ENCODE peak calls at places on chromosome 1, in eight cellular contexts. One of them, this sample, is unnamed.

GRCh38 chr1:903721-904270 is 19.9 kb upstream of the SAMD11 start:
- DNase-seq in tibial nerve: no peak
- DNase-seq in sigmoid colon: peak
- DNase-seq in SK-N-SH: no peak
- DNase-seq in stomach: peak
- DNase-seq in transverse colon: peak
- DNase-seq in K562: no peak
- DNase-seq in A549: no peak
- DNase-seq in this sample: peak

GRCh38 chr1:3741566-3742438 is 10.4 kb upstream of the CCDC27 start:
- DNase-seq in SK-N-SH: no peak
- DNase-seq in tibial nerve: no peak
- DNase-seq in stomach: no peak
- DNase-seq in sigmoid colon: no peak
- DNase-seq in transverse colon: no peak
- DNase-seq in K562: no peak
- DNase-seq in A549: no peak
- DNase-seq in this sample: no peak

GRCh38 chr1:204286841-204287387 is 72.8 kb downstream of the PLEKHA6 start:
- DNase-seq in transverse colon: peak
- DNase-seq in K562: no peak
- DNase-seq in A549: peak
- DNase-seq in tibial nerve: no peak
- DNase-seq in SK-N-SH: peak
- DNase-seq in sigmoid colon: no peak
- DNase-seq in stomach: peak
- DNase-seq in this sample: no peak

GRCh38 chr1:71026093-71026492 is 21.5 kb downstream of the PTGER3 start:
- DNase-seq in sigmoid colon: no peak
- DNase-seq in SK-N-SH: no peak
- DNase-seq in stomach: no peak
- DNase-seq in K562: no peak
- DNase-seq in transverse colon: no peak
- DNase-seq in A549: no peak
- DNase-seq in tibial nerve: no peak
- DNase-seq in this sample: no peak

GRCh38 chr1:15501208-15502032 is 22.6 kb downstream of the CASP9 start:
- DNase-seq in stomach: peak
- DNase-seq in transverse colon: peak
- DNase-seq in SK-N-SH: peak
- DNase-seq in K562: peak
- DNase-seq in A549: peak
- DNase-seq in tibial nerve: no peak
- DNase-seq in sigmoid colon: no peak
- DNase-seq in this sample: no peak

GRCh38 chr1:116232989-116233514 is 121.9 kb downstream of the MAB21L3 start:
- DNase-seq in tibial nerve: no peak
- DNase-seq in sigmoid colon: no peak
- DNase-seq in SK-N-SH: no peak
- DNase-seq in transverse colon: no peak
- DNase-seq in K562: no peak
- DNase-seq in stomach: no peak
- DNase-seq in A549: no peak
- DNase-seq in this sample: no peak

GRCh38 chr1:162385702-162386101 is 4.2 kb downstream of the C1orf226 start:
- DNase-seq in transverse colon: no peak
- DNase-seq in stomach: no peak
- DNase-seq in tibial nerve: no peak
- DNase-seq in A549: no peak
- DNase-seq in SK-N-SH: peak
- DNase-seq in K562: no peak
- DNase-seq in sigmoid colon: no peak
- DNase-seq in this sample: no peak

GRCh38 chr1:14955402-14955801 is 198.1 kb upstream of the TMEM51 start:
- DNase-seq in stomach: no peak
- DNase-seq in SK-N-SH: no peak
- DNase-seq in K562: no peak
- DNase-seq in tibial nerve: no peak
- DNase-seq in A549: no peak
- DNase-seq in sigmoid colon: no peak
- DNase-seq in transverse colon: no peak
- DNase-seq in this sample: no peak

GRCh38 chr1:117661027-117661426 is 55.2 kb downstream of the TENT5C start:
- DNase-seq in transverse colon: no peak
- DNase-seq in K562: no peak
- DNase-seq in stomach: no peak
- DNase-seq in sigmoid colon: no peak
- DNase-seq in A549: no peak
- DNase-seq in SK-N-SH: no peak
- DNase-seq in tibial nerve: no peak
- DNase-seq in this sample: no peak

GRCh38 chr1:209802117-209802779 is 3.7 kb downstream of the IRF6 start:
- DNase-seq in stomach: peak
- DNase-seq in SK-N-SH: peak
- DNase-seq in transverse colon: no peak
- DNase-seq in sigmoid colon: no peak
- DNase-seq in K562: no peak
- DNase-seq in A549: no peak
- DNase-seq in tibial nerve: no peak
- DNase-seq in this sample: no peak
- TF ChIP-seq EP300 in stomach: no peak
- TF ChIP-seq EP300 in SK-N-SH: peak
- TF ChIP-seq EP300 in transverse colon: no peak
- TF ChIP-seq EP300 in sigmoid colon: no peak
- TF ChIP-seq EP300 in K562: no peak
- TF ChIP-seq EP300 in A549: no peak
- TF ChIP-seq EP300 in tibial nerve: no peak
- TF ChIP-seq EP300 in this sample: no peak

GRCh38 chr1:212520746-212521145 is 87.8 kb upstream of the ATF3 start:
- DNase-seq in sigmoid colon: no peak
- DNase-seq in SK-N-SH: no peak
- DNase-seq in transverse colon: peak
- DNase-seq in tibial nerve: no peak
- DNase-seq in K562: no peak
- DNase-seq in stomach: no peak
- DNase-seq in A549: no peak
- DNase-seq in this sample: no peak

GRCh38 chr1:212519131-212519530 is 86.4 kb downstream of the NENF start:
- DNase-seq in stomach: no peak
- DNase-seq in tibial nerve: no peak
- DNase-seq in A549: no peak
- DNase-seq in K562: no peak
- DNase-seq in sigmoid colon: no peak
- DNase-seq in transverse colon: no peak
- DNase-seq in SK-N-SH: no peak
- DNase-seq in this sample: no peak

GRCh38 chr1:212515329-212515760 is 82.6 kb downstream of the NENF start:
- DNase-seq in A549: no peak
- DNase-seq in stomach: no peak
- DNase-seq in SK-N-SH: peak
- DNase-seq in transverse colon: no peak
- DNase-seq in sigmoid colon: no peak
- DNase-seq in K562: no peak
- DNase-seq in tibial nerve: no peak
- DNase-seq in this sample: no peak

GRCh38 chr1:212520299-212520698 is 87.6 kb downstream of the NENF start:
- DNase-seq in A549: no peak
- DNase-seq in tibial nerve: no peak
- DNase-seq in SK-N-SH: no peak
- DNase-seq in transverse colon: no peak
- DNase-seq in K562: no peak
- DNase-seq in stomach: no peak
- DNase-seq in sigmoid colon: no peak
- DNase-seq in this sample: no peak

DNA sequence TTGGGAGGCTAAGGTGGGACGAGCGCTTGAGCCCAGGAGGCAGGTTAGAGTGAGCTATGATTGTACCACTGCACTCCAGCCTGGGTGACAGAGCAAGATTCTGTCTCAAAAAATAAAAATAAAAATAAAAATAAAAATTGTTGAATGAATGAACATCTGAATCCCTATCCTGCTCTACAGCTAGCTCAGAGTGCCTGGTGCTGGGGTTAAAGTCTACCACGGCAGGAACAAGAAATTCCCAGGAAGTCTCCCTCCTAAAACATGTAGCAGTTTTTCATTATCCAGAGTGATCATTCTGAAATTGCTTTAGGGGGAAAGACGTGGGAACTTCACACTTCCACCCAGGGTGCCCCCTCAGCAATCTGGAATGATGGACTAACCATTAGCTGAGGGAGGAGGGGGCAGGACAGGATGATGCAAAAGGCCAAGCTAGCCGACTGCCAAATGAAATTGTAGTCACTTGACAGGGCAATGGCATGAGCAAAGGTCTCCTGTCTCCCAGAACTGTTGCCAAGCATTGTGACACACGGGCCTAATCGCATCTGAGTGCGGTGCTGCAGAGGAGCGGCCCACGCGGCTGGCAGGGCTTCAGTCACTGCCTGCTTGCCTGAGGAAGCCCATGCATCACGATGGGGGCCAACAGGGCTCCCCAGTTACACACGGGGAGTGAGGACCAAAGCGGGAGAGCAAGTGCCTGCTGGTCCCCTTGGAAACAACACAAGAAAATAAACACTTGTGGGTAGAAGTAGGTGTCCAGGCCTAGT is 85.7 kb downstream of the NENF start:
- DNase-seq in stomach: peak
- DNase-seq in sigmoid colon: no peak
- DNase-seq in A549: peak
- DNase-seq in SK-N-SH: peak
- DNase-seq in transverse colon: peak
- DNase-seq in K562: no peak
- DNase-seq in tibial nerve: no peak
- DNase-seq in this sample: no peak
- TF ChIP-seq EP300 in stomach: no peak
- TF ChIP-seq EP300 in sigmoid colon: no peak
- TF ChIP-seq EP300 in A549: no peak
- TF ChIP-seq EP300 in SK-N-SH: no peak
- TF ChIP-seq EP300 in transverse colon: no peak
- TF ChIP-seq EP300 in K562: no peak
- TF ChIP-seq EP300 in tibial nerve: peak
- TF ChIP-seq EP300 in this sample: no peak

GRCh38 chr1:221740941-221741363 is 937 bp downstream of the DUSP10 start:
- DNase-seq in SK-N-SH: peak
- DNase-seq in transverse colon: peak
- DNase-seq in sigmoid colon: peak
- DNase-seq in stomach: no peak
- DNase-seq in tibial nerve: no peak
- DNase-seq in A549: no peak
- DNase-seq in K562: no peak
- DNase-seq in this sample: peak

GRCh38 chr1:221741364-221741970 is 422 bp downstream of the DUSP10 start:
- DNase-seq in stomach: no peak
- DNase-seq in K562: peak
- DNase-seq in transverse colon: peak
- DNase-seq in tibial nerve: no peak
- DNase-seq in A549: peak
- DNase-seq in SK-N-SH: peak
- DNase-seq in sigmoid colon: peak
- DNase-seq in this sample: no peak

GRCh38 chr1:221739677-221740025 is 2.2 kb downstream of the DUSP10 start:
- DNase-seq in transverse colon: no peak
- DNase-seq in A549: no peak
- DNase-seq in tibial nerve: no peak
- DNase-seq in stomach: no peak
- DNase-seq in K562: no peak
- DNase-seq in SK-N-SH: no peak
- DNase-seq in sigmoid colon: no peak
- DNase-seq in this sample: peak

GRCh38 chr1:221739018-221739676 is 2.7 kb downstream of the DUSP10 start:
- DNase-seq in SK-N-SH: no peak
- DNase-seq in A549: no peak
- DNase-seq in tibial nerve: no peak
- DNase-seq in stomach: no peak
- DNase-seq in transverse colon: no peak
- DNase-seq in sigmoid colon: no peak
- DNase-seq in K562: no peak
- DNase-seq in this sample: no peak

DNA sequence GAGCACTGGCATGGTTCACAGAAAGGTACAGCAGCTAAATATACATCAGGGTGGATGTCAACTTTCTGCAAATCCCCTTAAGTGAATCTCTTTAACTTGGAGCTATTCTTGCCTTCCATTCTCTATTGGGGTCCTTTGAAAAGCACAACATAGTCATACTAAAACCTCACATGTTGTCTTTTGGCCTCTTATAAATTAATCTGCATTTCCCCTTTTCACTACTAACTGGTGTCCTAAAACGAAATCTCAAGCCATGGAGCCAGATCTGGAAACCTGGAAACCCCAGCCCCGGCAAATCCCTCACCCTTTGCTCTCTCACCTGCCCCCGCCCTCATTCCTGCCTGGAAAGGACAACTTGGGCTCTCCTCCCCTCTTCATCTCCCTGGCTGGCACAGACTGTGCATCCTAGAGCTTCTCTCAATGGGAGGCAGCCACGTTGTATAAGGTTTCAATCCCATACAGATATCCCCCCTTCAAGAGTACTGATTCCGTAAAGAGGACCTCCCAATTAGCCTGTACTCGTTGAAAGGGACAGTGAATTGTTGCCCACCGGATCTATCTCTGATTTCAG is 1.5 kb downstream of the DUSP10 start:
- DNase-seq in tibial nerve: no peak
- DNase-seq in K562: no peak
- DNase-seq in A549: no peak
- DNase-seq in SK-N-SH: no peak
- DNase-seq in transverse colon: no peak
- DNase-seq in stomach: no peak
- DNase-seq in sigmoid colon: no peak
- DNase-seq in this sample: peak
- TF ChIP-seq EP300 in tibial nerve: no peak
- TF ChIP-seq EP300 in K562: no peak
- TF ChIP-seq EP300 in A549: no peak
- TF ChIP-seq EP300 in SK-N-SH: no peak
- TF ChIP-seq EP300 in transverse colon: no peak
- TF ChIP-seq EP300 in stomach: no peak
- TF ChIP-seq EP300 in sigmoid colon: no peak
- TF ChIP-seq EP300 in this sample: no peak

DNA sequence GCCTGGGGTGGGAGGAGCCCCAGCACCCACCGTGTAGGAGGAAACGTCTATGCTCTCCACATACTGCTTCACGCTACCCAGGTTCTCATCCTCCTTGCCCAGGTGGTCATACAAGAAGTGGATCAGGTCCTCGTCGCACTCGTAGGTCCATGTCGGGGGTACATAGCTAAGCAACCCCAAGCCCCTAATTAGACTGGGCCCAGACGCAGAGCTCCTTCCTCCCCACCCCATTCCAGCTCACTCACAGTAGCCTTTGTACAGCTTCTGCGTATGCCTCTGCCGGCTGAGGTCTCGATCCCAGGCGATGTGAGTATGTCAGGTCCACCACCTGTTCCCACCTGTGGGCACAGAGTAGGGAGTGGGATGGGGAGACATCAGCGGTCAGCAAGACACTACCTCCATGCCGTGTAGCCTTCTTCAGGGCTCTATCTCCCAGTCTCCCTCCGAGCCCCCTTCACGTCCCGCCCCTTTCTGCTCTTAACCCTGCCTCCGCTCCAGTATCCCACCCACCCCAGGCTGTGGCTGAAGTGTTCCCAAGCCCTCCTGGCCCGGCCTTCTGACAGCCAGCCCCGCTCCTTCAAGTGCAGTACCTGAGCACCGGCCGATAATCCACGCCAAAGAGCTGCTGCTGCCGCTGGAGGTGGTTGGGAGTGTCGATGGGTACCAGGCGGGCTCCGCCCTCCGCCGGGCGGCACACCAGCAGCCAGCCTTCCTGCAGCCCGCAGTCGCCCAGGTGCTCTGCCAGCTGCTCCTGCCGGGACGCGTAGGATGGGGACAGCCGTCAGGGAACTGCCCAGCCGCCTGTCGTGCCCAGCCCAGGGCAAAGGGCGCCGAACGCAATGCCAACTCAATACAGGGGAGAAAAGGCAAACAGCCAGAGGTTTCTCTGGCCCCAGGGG is 919 bp downstream of the HECTD3 start:
- DNase-seq in A549: peak
- DNase-seq in K562: peak
- DNase-seq in transverse colon: peak
- DNase-seq in stomach: peak
- DNase-seq in sigmoid colon: no peak
- DNase-seq in tibial nerve: no peak
- DNase-seq in SK-N-SH: peak
- DNase-seq in this sample: peak
- TF ChIP-seq EP300 in A549: no peak
- TF ChIP-seq EP300 in K562: no peak
- TF ChIP-seq EP300 in transverse colon: no peak
- TF ChIP-seq EP300 in stomach: no peak
- TF ChIP-seq EP300 in sigmoid colon: no peak
- TF ChIP-seq EP300 in tibial nerve: no peak
- TF ChIP-seq EP300 in SK-N-SH: no peak
- TF ChIP-seq EP300 in this sample: no peak

This sample was measured in esophagus muscularis mucosa.